ENCODE peak calls at places on chromosome 13, in four cellular contexts. H is glomerular endothelial cell, V is EL, G is AG10803. Q is an unnamed sample.

GRCh38 chr13:43464578-43465264 is 322.1 kb downstream of the ENOX1 start:
- DNase-seq in H (no peak), V (no peak), G (no peak), Q (no peak)

GRCh38 chr13:41427700-41428099 is 29.6 kb upstream of the RGCC start:
- DNase-seq in H (no peak), V (no peak), G (no peak), Q (no peak)

GRCh38 chr13:43441464-43441863 is 345.3 kb downstream of the ENOX1 start:
- DNase-seq in H (no peak), V (no peak), G (no peak), Q (no peak)

GRCh38 chr13:82358284-82358683 is 1524.0 kb downstream of the SLITRK1 start:
- DNase-seq in H (no peak), V (peak; percentile 41), G (no peak), Q (no peak)

GRCh38 chr13:113120300-113121182 is 2.1 kb upstream of the F10 start:
- DNase-seq in H (no peak), V (no peak), G (no peak), Q (no peak)

GRCh38 chr13:39417643-39418042 is 185.3 kb downstream of the LHFPL6 start:
- DNase-seq in H (peak; percentile 14), V (peak; percentile 78), G (peak; percentile 52), Q (peak; percentile 72)

GRCh38 chr13:61095885-61096284 is 319.8 kb downstream of the PCDH20 start:
- DNase-seq in H (no peak), V (no peak), G (no peak), Q (no peak)

GRCh38 chr13:101915333-101915732 is 462.9 kb downstream of the ITGBL1 start:
- DNase-seq in H (no peak), V (no peak), G (no peak), Q (no peak)

GRCh38 chr13:110965038-110965754 is 50.3 kb upstream of the ANKRD10 start:
- DNase-seq in H (no peak), V (peak; percentile 74), G (no peak), Q (no peak)

GRCh38 chr13:39864221-39864620 is 208.8 kb downstream of the COG6 start:
- DNase-seq in H (no peak), V (no peak), G (no peak), Q (no peak)

GRCh38 chr13:111210488-111210887 is 95.4 kb downstream of the ARHGEF7 start:
- DNase-seq in H (no peak), V (peak; percentile 94), G (peak; percentile 88), Q (peak; percentile 30)

GRCh38 chr13:20637811-20638210 is 65.7 kb upstream of the IL17D start:
- DNase-seq in H (no peak), V (no peak), G (no peak), Q (no peak)

GRCh38 chr13:25324100-25324499 is 22.7 kb downstream of the NUP58 start:
- DNase-seq in H (no peak), V (no peak), G (no peak), Q (no peak)

GRCh38 chr13:113093580-113094409 is 11.8 kb upstream of the F7 start:
- DNase-seq in H (no peak), V (no peak), G (no peak), Q (no peak)

GRCh38 chr13:113585828-113586355 is 1.3 kb downstream of the TFDP1 start:
- DNase-seq in H (no peak), V (no peak), G (no peak), Q (no peak)

GRCh38 chr13:99218969-99219368 is 18.3 kb downstream of the UBAC2 start:
- DNase-seq in H (no peak), V (no peak), G (no peak), Q (no peak)

GRCh38 chr13:92743992-92744391 is 482.6 kb upstream of the GPC6 start:
- DNase-seq in H (no peak), V (no peak), G (no peak), Q (no peak)

GRCh38 chr13:20274466-20274865 is 42.3 kb upstream of the GJB6 start:
- DNase-seq in H (no peak), V (no peak), G (no peak), Q (no peak)

GRCh38 chr13:62697702-62698101 is 1282.1 kb upstream of the PCDH20 start:
- DNase-seq in H (no peak), V (no peak), G (no peak), Q (no peak)